ENCODE peak calls at places on chromosomes 5 and 9, in eight cellular contexts. E is kidney epithelial cell; O is cardiac fibroblast; F is thyroid gland; Y is tibial artery; K is spleen; P is CD4-positive, alpha-beta T cell; R is neural progenitor cell. J is an unnamed sample.

GRCh38 chr5:54062958-54063357 is 247.4 kb downstream of the ARL15 start:
- DNase-seq in P (no peak), R (no peak), E (no peak), K (no peak), F (no peak), O (peak), Y (no peak), J (no peak)

GRCh38 chr5:77086611-77087483 is at the start of gene ZBED3:
- DNase-seq in O (peak), P (peak), E (peak), F (peak), Y (peak), R (peak), K (peak), J (peak)

GRCh38 chr5:76546497-76547102 is 76.6 kb downstream of the F2RL2 start:
- DNase-seq in K (no peak), O (no peak), P (no peak), R (no peak), F (no peak), Y (no peak), E (no peak), J (no peak)

GRCh38 chr5:61603211-61603908 is 271.3 kb downstream of the ZSWIM6 start:
- DNase-seq in F (peak), O (peak), E (no peak), R (no peak), K (no peak), P (no peak), Y (no peak), J (peak)

GRCh38 chr5:133870661-133871060 is 97.8 kb downstream of the C5orf15 start:
- DNase-seq in P (no peak), K (no peak), O (peak), Y (no peak), E (peak), F (no peak), R (peak), J (peak)

GRCh38 chr5:77628840-77629552 is 9.5 kb downstream of the OTP start:
- DNase-seq in Y (no peak), O (no peak), P (no peak), K (no peak), F (no peak), E (no peak), R (peak), J (no peak)

GRCh38 chr9:4642351-4642750 is 19.7 kb upstream of the PLPP6 start:
- DNase-seq in O (no peak), P (no peak), R (no peak), Y (no peak), K (no peak), E (no peak), F (peak), J (no peak)

GRCh38 chr5:12214631-12215030 is 310.4 kb upstream of the CTNND2 start:
- DNase-seq in F (no peak), P (no peak), O (no peak), R (no peak), K (no peak), Y (no peak), E (no peak), J (no peak)

GRCh38 chr5:132466453-132467291 is 23.9 kb downstream of the IRF1 start:
- DNase-seq in K (peak), R (no peak), E (no peak), F (no peak), P (peak), O (peak), Y (no peak), J (no peak)

GRCh38 chr9:124341455-124342170 is 73.6 kb downstream of the PSMB7 start:
- DNase-seq in E (no peak), K (peak), F (no peak), Y (no peak), P (no peak), R (no peak), O (no peak), J (no peak)

GRCh38 chr5:128227984-128228383 is 144.4 kb downstream of the SLC12A2 start:
- DNase-seq in F (no peak), O (peak), E (peak), P (no peak), K (no peak), R (no peak), Y (no peak), J (no peak)

GRCh38 chr9:131543141-131543540 is 2.2 kb upstream of the PRRT1B start:
- DNase-seq in Y (no peak), P (no peak), R (no peak), E (no peak), K (no peak), F (no peak), O (no peak), J (no peak)

GRCh38 chr9:131469369-131469768 is 33.3 kb upstream of the POMT1 start:
- DNase-seq in Y (peak), O (no peak), P (no peak), R (no peak), E (no peak), F (no peak), K (peak), J (no peak)

GRCh38 chr5:428754-429452 is 14.1 kb upstream of the EXOC3 start:
- DNase-seq in E (no peak), K (no peak), P (no peak), O (no peak), Y (peak), R (no peak), F (no peak), J (no peak)

GRCh38 chr9:22210936-22211335 is 201.8 kb upstream of the CDKN2B start:
- DNase-seq in Y (no peak), O (no peak), K (no peak), P (no peak), E (no peak), F (no peak), R (no peak), J (no peak)

GRCh38 chr9:33029106-33029788 is 4.2 kb downstream of the DNAJA1 start:
- DNase-seq in E (no peak), Y (no peak), F (no peak), O (peak), K (no peak), P (no peak), R (no peak), J (no peak)

GRCh38 chr5:107817436-107817835 is 146.7 kb upstream of the EFNA5 start:
- DNase-seq in Y (no peak), F (no peak), E (no peak), R (no peak), O (no peak), K (no peak), P (no peak), J (no peak)

GRCh38 chr9:134515026-134515821 is 126.4 kb upstream of the COL5A1 start:
- DNase-seq in P (no peak), F (no peak), Y (no peak), K (no peak), O (peak), E (no peak), R (no peak), J (no peak)

GRCh38 chr5:139565411-139566305 is 4.5 kb downstream of the UBE2D2 start:
- DNase-seq in R (no peak), K (peak), F (peak), Y (no peak), P (peak), O (peak), E (no peak), J (no peak)

GRCh38 chr9:130869250-130869649 is 27.4 kb downstream of the QRFP start:
- DNase-seq in K (peak), F (peak), R (no peak), O (peak), Y (no peak), P (no peak), E (no peak), J (peak)

GRCh38 chr5:7876867-7877266 is 7.9 kb downstream of the MTRR start:
- DNase-seq in Y (no peak), R (no peak), F (no peak), P (no peak), K (no peak), E (peak), O (peak), J (no peak)

GRCh38 chr5:9126490-9126889 is 419.4 kb downstream of the SEMA5A start:
- DNase-seq in F (no peak), O (no peak), R (no peak), Y (no peak), E (no peak), P (no peak), K (no peak), J (no peak)

GRCh38 chr9:6160579-6160978 is 55.0 kb upstream of the IL33 start:
- DNase-seq in F (no peak), Y (no peak), K (no peak), E (no peak), O (no peak), P (no peak), R (no peak), J (no peak)

GRCh38 chr9:37676411-37676830 is 25.7 kb downstream of the FRMPD1 start:
- DNase-seq in K (no peak), E (no peak), F (no peak), P (no peak), Y (no peak), O (no peak), R (peak), J (peak)

GRCh38 chr5:39891376-39891775 is 466.6 kb upstream of the DAB2 start:
- DNase-seq in P (no peak), K (no peak), F (no peak), R (no peak), E (no peak), O (peak), Y (no peak), J (no peak)

GRCh38 chr5:176542596-176543427 is 5.6 kb upstream of the RNF44 start:
- DNase-seq in R (peak), Y (no peak), K (peak), F (peak), O (no peak), E (no peak), P (no peak), J (peak)
- TF ChIP-seq CTCF in R (peak), Y (no peak), K (peak), F (peak), O (no peak), E (no peak), P (no peak), J (no peak)

GRCh38 chr5:71838286-71838685 is 119.2 kb downstream of the CARTPT start:
- DNase-seq in R (no peak), P (no peak), K (no peak), F (no peak), Y (no peak), E (no peak), O (no peak), J (no peak)

GRCh38 chr5:71832812-71833456 is 113.9 kb downstream of the CARTPT start:
- DNase-seq in R (no peak), Y (no peak), E (no peak), K (no peak), O (no peak), F (no peak), P (no peak), J (no peak)

GRCh38 chr5:71834575-71834974 is 115.5 kb downstream of the CARTPT start:
- DNase-seq in Y (no peak), P (no peak), E (no peak), R (no peak), O (no peak), K (no peak), F (no peak), J (no peak)

GRCh38 chr5:71836547-71837112 is 117.6 kb downstream of the CARTPT start:
- DNase-seq in Y (no peak), F (no peak), P (no peak), E (no peak), R (no peak), O (peak), K (no peak), J (no peak)

DNA sequence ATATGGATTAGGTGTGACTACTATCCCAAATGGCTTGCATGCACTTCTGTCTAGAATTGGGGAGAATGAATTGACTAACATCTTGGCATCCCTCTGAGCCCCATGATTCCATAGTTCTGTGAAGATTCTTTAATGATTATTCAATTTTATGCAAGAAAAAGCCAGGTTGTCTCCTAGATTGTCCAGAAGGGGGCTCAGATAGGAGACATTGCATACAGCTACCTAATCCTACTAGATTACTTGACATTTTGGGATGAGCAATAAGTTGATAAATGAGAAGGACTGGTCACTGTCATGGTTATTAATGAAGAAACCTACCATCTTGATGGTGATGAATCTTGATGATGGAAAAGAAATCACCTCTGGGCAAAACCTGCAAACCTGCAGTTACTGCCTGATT is 117.0 kb downstream of the CARTPT start:
- DNase-seq in F (no peak), K (no peak), P (no peak), R (no peak), E (no peak), Y (no peak), O (peak), J (no peak)
- TF ChIP-seq CTCF in F (no peak), K (no peak), P (no peak), R (peak), E (no peak), Y (no peak), O (peak), J (no peak)

GRCh38 chr9:86410281-86410680 is 56.1 kb upstream of the TUT7 start:
- DNase-seq in R (no peak), Y (no peak), E (no peak), P (no peak), F (no peak), K (no peak), O (no peak), J (no peak)

DNA sequence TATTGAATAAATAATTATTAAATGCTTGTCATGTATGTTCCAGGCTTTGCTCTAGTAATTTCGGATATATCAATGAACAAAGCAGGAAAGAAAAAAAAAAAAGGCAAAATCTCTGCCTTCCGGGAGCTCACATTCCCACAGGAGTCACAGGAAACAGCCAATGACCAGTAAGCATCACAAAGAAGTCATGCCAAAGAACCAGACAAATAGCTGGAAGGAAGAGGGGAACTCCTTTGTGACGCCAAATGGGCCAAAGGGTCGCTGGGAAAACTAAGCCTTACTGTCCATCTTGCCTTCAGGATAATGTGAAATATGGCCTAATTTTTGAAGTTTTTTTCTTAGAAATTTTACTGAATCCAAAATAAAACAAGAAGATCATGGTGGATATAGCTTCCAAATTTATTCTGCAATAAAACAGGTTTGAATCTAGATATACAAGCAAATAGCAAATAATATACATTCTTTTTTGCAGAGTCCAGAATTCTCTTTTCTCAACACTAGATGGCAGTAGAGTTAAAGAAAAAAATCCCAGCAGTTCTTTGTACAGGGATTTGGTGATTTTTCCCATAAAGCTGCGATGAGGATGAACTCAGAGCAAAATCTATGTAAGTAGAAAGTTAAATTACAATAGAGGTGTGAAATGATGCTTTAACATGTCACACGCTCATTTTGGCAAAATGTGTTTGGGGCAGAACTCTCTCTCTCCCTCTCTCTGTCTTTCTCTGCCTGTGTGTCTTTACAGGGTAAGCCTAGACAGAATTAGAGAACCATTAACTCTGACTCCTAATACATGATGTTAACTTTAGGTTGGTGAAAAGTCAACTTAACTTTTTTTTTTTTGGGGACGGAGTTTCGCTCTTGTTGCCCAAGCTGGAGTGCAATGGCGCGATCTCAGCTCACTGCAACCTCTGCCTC is 60.0 kb upstream of the TUT7 start:
- DNase-seq in K (no peak), E (no peak), F (no peak), R (peak), P (no peak), Y (no peak), O (peak), J (no peak)
- TF ChIP-seq CTCF in K (peak), E (peak), F (peak), R (peak), P (peak), Y (peak), O (peak), J (peak)

DNA sequence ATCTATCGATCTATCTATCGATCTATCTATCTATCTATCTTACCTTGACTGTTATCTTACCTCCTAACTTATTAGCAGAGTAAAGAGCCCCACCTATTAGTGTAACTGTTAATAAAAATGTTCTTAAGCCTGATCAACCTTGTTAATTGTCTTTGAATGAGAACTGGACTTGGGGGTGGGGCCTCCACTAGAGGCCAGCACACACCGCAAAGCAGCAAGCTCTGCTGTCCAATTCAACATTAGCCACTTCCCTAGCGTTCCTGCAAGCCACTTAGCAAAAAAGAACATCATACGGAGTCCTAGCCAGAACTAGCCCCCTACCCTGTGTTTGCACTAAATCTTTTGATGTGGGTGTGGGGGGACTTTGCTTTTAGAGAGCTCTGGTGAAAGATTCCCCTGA is 515.8 kb downstream of the KDM4C start:
- DNase-seq in E (no peak), F (no peak), K (no peak), R (peak), P (no peak), Y (no peak), O (peak), J (no peak)
- TF ChIP-seq CTCF in E (peak), F (no peak), K (no peak), R (peak), P (no peak), Y (peak), O (peak), J (peak)

GRCh38 chr9:127543973-127544533 is 68.0 kb upstream of the STXBP1 start:
- DNase-seq in Y (no peak), O (no peak), R (no peak), K (no peak), F (no peak), E (no peak), P (no peak), J (no peak)

GRCh38 chr9:127543221-127543620 is 68.9 kb upstream of the STXBP1 start:
- DNase-seq in O (no peak), Y (no peak), E (no peak), P (no peak), R (no peak), K (no peak), F (no peak), J (no peak)

GRCh38 chr9:127546125-127546832 is 65.8 kb upstream of the STXBP1 start:
- DNase-seq in R (no peak), P (no peak), F (no peak), O (no peak), Y (no peak), K (no peak), E (no peak), J (no peak)

GRCh38 chr9:127548352-127548878 is 63.7 kb upstream of the STXBP1 start:
- DNase-seq in E (no peak), O (no peak), R (no peak), Y (no peak), P (no peak), F (no peak), K (no peak), J (no peak)

GRCh38 chr9:127545196-127546124 is 66.6 kb upstream of the STXBP1 start:
- DNase-seq in E (peak), R (peak), O (peak), K (no peak), P (no peak), Y (no peak), F (peak), J (no peak)
- TF ChIP-seq CTCF in E (peak), R (no peak), O (no peak), K (no peak), P (no peak), Y (no peak), F (no peak), J (no peak)

GRCh38 chr9:112009656-112010055 is 113.0 kb downstream of the UGCG start:
- DNase-seq in O (no peak), P (no peak), Y (no peak), K (no peak), E (no peak), R (no peak), F (no peak), J (no peak)

GRCh38 chr9:112013261-112013660 is 116.6 kb downstream of the UGCG start:
- DNase-seq in P (no peak), K (no peak), F (no peak), R (no peak), O (no peak), Y (no peak), E (no peak), J (no peak)

GRCh38 chr9:112012026-112012902 is 115.7 kb downstream of the UGCG start:
- DNase-seq in Y (peak), R (no peak), K (no peak), O (peak), E (peak), P (no peak), F (peak), J (peak)

GRCh38 chr9:112010537-112010936 is 113.9 kb downstream of the UGCG start:
- DNase-seq in E (no peak), R (no peak), O (no peak), K (no peak), F (no peak), Y (no peak), P (no peak), J (no peak)

DNA sequence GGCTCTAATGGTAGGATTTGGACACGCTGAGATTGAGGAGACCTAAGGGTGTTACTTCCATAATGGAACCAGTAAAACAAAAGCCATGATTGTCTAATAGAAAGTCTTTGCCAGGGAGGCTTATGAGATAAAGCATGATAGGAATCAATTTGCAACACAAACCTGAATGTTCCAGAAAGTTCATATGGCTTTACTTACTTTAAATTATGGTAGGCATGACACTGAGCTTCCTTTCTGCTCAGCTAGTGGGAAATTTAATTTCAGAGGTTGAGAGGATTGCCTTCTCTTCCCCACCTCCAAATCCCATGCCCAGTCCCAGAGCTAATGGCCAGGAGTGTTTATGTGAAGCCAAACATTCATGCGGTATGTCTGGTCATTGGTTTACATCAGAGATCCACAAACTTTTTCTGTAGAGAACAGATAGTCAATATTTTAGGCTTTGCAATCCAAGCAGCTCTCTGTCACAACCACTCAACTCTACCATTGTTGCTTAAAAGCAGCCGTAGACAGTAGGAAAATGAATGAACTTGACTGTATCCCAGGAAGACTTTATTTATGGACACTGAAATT is 114.5 kb downstream of the UGCG start:
- DNase-seq in P (no peak), K (no peak), R (no peak), Y (no peak), F (no peak), E (no peak), O (no peak), J (no peak)
- TF ChIP-seq CTCF in P (no peak), K (no peak), R (no peak), Y (no peak), F (no peak), E (no peak), O (no peak), J (no peak)

GRCh38 chr9:92138157-92138959 is 23.1 kb upstream of the SPTLC1 start:
- DNase-seq in P (peak), E (no peak), R (peak), O (peak), K (peak), F (peak), Y (no peak), J (peak)
- TF ChIP-seq CTCF in P (peak), E (peak), R (peak), O (peak), K (peak), F (peak), Y (peak), J (peak)

J was measured in testis.